ENCODE peak calls at places on chromosomes 4 and X, in ten cellular contexts. F is midbrain; Z is EL; X is RPMI8226; H is CD4-positive, alpha-beta memory T cell; K is SW 1271; L is activated effector memory CD4-positive, alpha-beta T cell treated with Interleukin-2 at 50 U/mL for 16 hours; T is heart right ventricle; P is AG10803; D is activated T-cell treated with anti-CD3 and anti-CD28 coated beads, Interleukin-2, amount 50 U/mL, for 72 hours. Q is an unnamed sample.

GRCh38 chr4:161604516-161605300 is 559.1 kb downstream of the FSTL5 start:
- DNase-seq in F (no peak), Z (no peak), X (no peak), H (no peak), K (no peak), L (no peak), T (no peak), P (no peak), D (no peak), Q (no peak)

GRCh38 chrX:109252789-109253188 is 229.1 kb downstream of the GUCY2F start:
- DNase-seq in F (no peak), Z (no peak), X (no peak), H (no peak), K (no peak), L (no peak), T (no peak), P (no peak), D (no peak), Q (no peak)

GRCh38 chr4:180960758-180961401 is 1282.3 kb upstream of the TENM3 start:
- DNase-seq in F (peak; percentile 11), Z (no peak), X (peak; percentile 5), H (no peak), K (peak; percentile 2), L (no peak), T (no peak), P (peak; percentile 6), D (no peak), Q (no peak)

GRCh38 chr4:87032884-87033533 is 98.2 kb downstream of the AFF1 start:
- DNase-seq in F (peak; percentile 24), Z (peak; percentile 70), X (no peak), H (no peak), K (no peak), L (no peak), T (no peak), P (peak; percentile 86), D (no peak), Q (no peak)

GRCh38 chrX:39121903-39122302 is 320.6 kb downstream of the MID1IP1 start:
- DNase-seq in F (no peak), Z (no peak), X (no peak), H (no peak), K (no peak), L (no peak), T (no peak), P (no peak), D (no peak), Q (no peak)

GRCh38 chr4:42761804-42762203 is 104.9 kb upstream of the ATP8A1 start:
- DNase-seq in F (no peak), Z (no peak), X (no peak), H (no peak), K (no peak), L (no peak), T (no peak), P (no peak), D (no peak), Q (no peak)

GRCh38 chr4:73843369-73843768 is 6.9 kb downstream of the CXCL6 start:
- DNase-seq in F (no peak), Z (no peak), X (no peak), H (no peak), K (no peak), L (no peak), T (no peak), P (no peak), D (no peak), Q (no peak)

GRCh38 chr4:80279751-80280150 is 13.3 kb downstream of the FGF5 start:
- DNase-seq in F (no peak), Z (peak; percentile 38), X (no peak), H (no peak), K (no peak), L (no peak), T (no peak), P (peak; percentile 54), D (no peak), Q (no peak)

GRCh38 chrX:38961936-38962335 is 160.7 kb downstream of the MID1IP1 start:
- DNase-seq in F (no peak), Z (no peak), X (no peak), H (no peak), K (no peak), L (no peak), T (no peak), P (no peak), D (no peak), Q (no peak)

GRCh38 chr4:181604546-181604945 is 638.7 kb upstream of the TENM3 start:
- DNase-seq in F (no peak), Z (no peak), X (no peak), H (no peak), K (no peak), L (no peak), T (no peak), P (no peak), D (no peak), Q (no peak)

GRCh38 chrX:11244641-11245040 is 48.6 kb upstream of the AMELX start:
- DNase-seq in F (no peak), Z (no peak), X (no peak), H (no peak), K (no peak), L (no peak), T (peak; percentile 4), P (peak; percentile 48), D (no peak), Q (no peak)